ENCODE peak calls at places on chromosome 19, in four cellular contexts. Q is NCI-H2107, F is head of caudate nucleus, L is aorta. G is an unnamed sample.

GRCh38 chr19:2087621-2088100 is 8.5 kb downstream of the MOB3A start:
- DNase-seq in F (no peak), Q (no peak), L (no peak), G (no peak)

GRCh38 chr19:13906525-13906904 is 514 bp downstream of the CC2D1A start:
- DNase-seq in F (peak; percentile 50), Q (no peak), L (no peak), G (peak; percentile 84)

GRCh38 chr19:44882063-44882462 is 9.0 kb upstream of the TOMM40 start:
- DNase-seq in Q (no peak), L (no peak), F (no peak), G (no peak)

GRCh38 chr19:13260883-13261653 is 110.9 kb downstream of the IER2 start:
- DNase-seq in F (no peak), Q (no peak), L (no peak), G (no peak)

GRCh38 chr19:5679289-5680082 is 830 bp downstream of the MICOS13 start:
- DNase-seq in F (no peak), Q (no peak), L (no peak), G (no peak)

GRCh38 chr19:28463493-28464053 is 749.4 kb downstream of the UQCRFS1 start:
- DNase-seq in Q (no peak), L (no peak), F (no peak), G (no peak)

GRCh38 chr19:10836478-10837325 is 690 bp upstream of the TMED1 start:
- DNase-seq in Q (peak; percentile 70), F (peak; percentile 85), L (peak; percentile 92), G (peak; percentile 89)

GRCh38 chr19:13055213-13056051 is 47.2 kb downstream of the LYL1 start:
- DNase-seq in L (peak; percentile 93), F (peak; percentile 42), Q (no peak), G (peak; percentile 89)

GRCh38 chr19:13092608-13093260 is 9.9 kb downstream of the LYL1 start:
- DNase-seq in Q (no peak), L (peak; percentile 73), F (no peak), G (peak; percentile 69)

GRCh38 chr19:14147797-14148605 is 11.6 kb upstream of the ASF1B start:
- DNase-seq in F (peak; percentile 78), L (peak; percentile 79), Q (no peak), G (peak; percentile 88)

GRCh38 chr19:49403404-49404187 is 15.5 kb downstream of the KASH5 start:
- DNase-seq in Q (peak; percentile 85), F (no peak), L (no peak), G (no peak)

GRCh38 chr19:14758816-14759215 is 19.5 kb downstream of the ADGRE2 start:
- DNase-seq in F (no peak), Q (no peak), L (no peak), G (no peak)

GRCh38 chr19:2550431-2551171 is 74.7 kb downstream of the GADD45B start:
- DNase-seq in L (peak; percentile 48), Q (peak; percentile 68), F (peak; percentile 71), G (peak; percentile 35)

GRCh38 chr19:33767898-33768413 is 28.7 kb upstream of the KCTD15 start:
- DNase-seq in L (no peak), Q (no peak), F (no peak), G (no peak)

GRCh38 chr19:1862424-1863307 is 713 bp downstream of the KLF16 start:
- DNase-seq in F (peak; percentile 50), L (peak; percentile 71), Q (no peak), G (peak; percentile 50)

GRCh38 chr19:38736036-38736412 is 8.2 kb downstream of the CAPN12 start:
- DNase-seq in F (peak; percentile 57), Q (no peak), L (peak; percentile 68), G (no peak)

GRCh38 chr19:52542984-52543664 is 15.7 kb downstream of the ZNF808 start:
- DNase-seq in F (no peak), L (no peak), Q (no peak), G (no peak)

GRCh38 chr19:19053508-19054314 is 10.1 kb upstream of the SLC25A42 start:
- DNase-seq in F (peak; percentile 76), Q (peak; percentile 26), L (peak; percentile 69), G (no peak)

GRCh38 chr19:14003279-14004051 is 2.7 kb downstream of the RFX1 start:
- DNase-seq in Q (no peak), L (peak; percentile 46), F (no peak), G (peak; percentile 8)

G was measured in left lung.